ENCODE peak calls at places on chromosomes 2 and 18, in five cellular contexts. J, A, P, M and B are unnamed samples.

GRCh38 chr2:124286089-124286783 is 261.1 kb downstream of the CNTNAP5 start:
- DNase-seq in J (no peak), A (no peak), P (no peak), M (no peak), B (peak)

GRCh38 chr2:23363268-23363667 is 21.7 kb upstream of the KLHL29 start:
- DNase-seq in J (no peak), A (no peak), P (no peak), M (no peak), B (no peak)

GRCh38 chr2:207252979-207253640 is 87.4 kb upstream of the KLF7 start:
- DNase-seq in J (peak), A (no peak), P (no peak), M (no peak), B (peak)

GRCh38 chr2:140063356-140063755 is 1283.2 kb upstream of the NXPH2 start:
- DNase-seq in J (no peak), A (no peak), P (no peak), M (no peak), B (no peak)

GRCh38 chr2:120978359-120979050 is 242.8 kb downstream of the GLI2 start:
- DNase-seq in J (peak), A (no peak), P (no peak), M (no peak), B (no peak)

GRCh38 chr2:2648094-2648493 is 317.0 kb upstream of the MYT1L start:
- DNase-seq in J (no peak), A (no peak), P (no peak), M (no peak), B (no peak)

GRCh38 chr2:115129502-115129901 is 687.1 kb downstream of the DPP10 start:
- DNase-seq in J (no peak), A (no peak), P (no peak), M (no peak), B (peak)

GRCh38 chr2:105038383-105039061 is 653 bp downstream of the MRPS9 start:
- DNase-seq in J (peak), A (no peak), P (no peak), M (no peak), B (peak)

GRCh38 chr2:121903037-121903689 is 147.7 kb downstream of the TSN start:
- DNase-seq in J (no peak), A (no peak), P (no peak), M (no peak), B (no peak)

GRCh38 chr2:181848356-181848876 is 43.1 kb upstream of the ITPRID2 start:
- DNase-seq in J (no peak), A (no peak), P (no peak), M (no peak), B (peak)

GRCh38 chr2:69191672-69192071 is 178.7 kb downstream of the ANTXR1 start:
- DNase-seq in J (no peak), A (no peak), P (no peak), M (no peak), B (no peak)

GRCh38 chr18:23380001-23380550 is 73.0 kb upstream of the RIOK3 start:
- DNase-seq in J (peak), A (no peak), P (no peak), M (no peak), B (peak)

GRCh38 chr2:30702694-30703093 is 104.6 kb downstream of the CAPN13 start:
- DNase-seq in J (no peak), A (no peak), P (no peak), M (no peak), B (no peak)

GRCh38 chr2:768484-768883 is 91.3 kb upstream of the TMEM18 start:
- DNase-seq in J (no peak), A (no peak), P (no peak), M (no peak), B (no peak)

GRCh38 chr2:239321596-239322413 is 79.0 kb downstream of the HDAC4 start:
- DNase-seq in J (no peak), A (no peak), P (no peak), M (no peak), B (no peak)

GRCh38 chr2:176165598-176166055 is 8.5 kb downstream of the HOXD3 start:
- DNase-seq in J (no peak), A (no peak), P (no peak), M (no peak), B (no peak)

GRCh38 chr2:69993048-69993565 is 31.7 kb upstream of the ASPRV1 start:
- DNase-seq in J (no peak), A (peak), P (no peak), M (no peak), B (no peak)

GRCh38 chr2:205169453-205169852 is 512.8 kb upstream of the NRP2 start:
- DNase-seq in J (no peak), A (no peak), P (no peak), M (no peak), B (no peak)

GRCh38 chr2:49619804-49620203 is 465.5 kb upstream of the FSHR start:
- DNase-seq in J (peak), A (no peak), P (peak), M (no peak), B (peak)

GRCh38 chr2:239870863-239871262 is 154.3 kb downstream of the NDUFA10 start:
- DNase-seq in J (no peak), A (no peak), P (no peak), M (no peak), B (no peak)

GRCh38 chr2:37506407-37507068 is 162.1 kb downstream of the QPCT start:
- DNase-seq in J (no peak), A (no peak), P (no peak), M (no peak), B (no peak)

GRCh38 chr2:6958616-6959235 is 41.5 kb downstream of the RNF144A start:
- DNase-seq in J (no peak), A (no peak), P (no peak), M (no peak), B (no peak)

GRCh38 chr2:19881221-19881620 is 20.6 kb downstream of the TTC32 start:
- DNase-seq in J (no peak), A (no peak), P (no peak), M (no peak), B (no peak)

GRCh38 chr2:134718095-134718955 is 475 bp downstream of the TMEM163 start:
- DNase-seq in J (no peak), A (no peak), P (no peak), M (no peak), B (peak)

GRCh38 chr2:168962636-168963035 is 61.5 kb downstream of the G6PC2 start:
- DNase-seq in J (no peak), A (no peak), P (no peak), M (no peak), B (no peak)

DNA sequence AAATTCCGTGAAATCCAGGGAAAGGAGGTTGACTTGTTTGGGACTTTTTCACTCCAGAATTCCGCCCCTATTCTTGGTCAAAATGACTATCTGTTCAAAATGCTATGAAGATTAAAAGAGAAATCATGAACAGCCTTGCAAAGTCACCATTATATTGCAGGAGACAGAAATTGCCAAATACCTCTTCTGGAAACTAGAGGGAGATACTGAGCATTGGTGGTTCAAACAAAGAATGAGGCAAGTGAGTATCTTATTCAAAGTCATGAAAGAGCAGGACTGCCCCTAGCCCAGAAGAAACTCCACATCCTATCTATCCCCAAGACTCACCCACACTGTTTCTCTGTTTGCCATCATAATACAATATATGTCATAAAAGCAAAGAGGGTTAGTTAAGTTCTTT is 862.3 kb upstream of the POU3F3 start:
- DNase-seq in J (peak), A (no peak), P (peak), M (no peak), B (peak)
- TF ChIP-seq CTCF in J (peak), A (no peak), P (peak), M (peak), B (peak)

DNA sequence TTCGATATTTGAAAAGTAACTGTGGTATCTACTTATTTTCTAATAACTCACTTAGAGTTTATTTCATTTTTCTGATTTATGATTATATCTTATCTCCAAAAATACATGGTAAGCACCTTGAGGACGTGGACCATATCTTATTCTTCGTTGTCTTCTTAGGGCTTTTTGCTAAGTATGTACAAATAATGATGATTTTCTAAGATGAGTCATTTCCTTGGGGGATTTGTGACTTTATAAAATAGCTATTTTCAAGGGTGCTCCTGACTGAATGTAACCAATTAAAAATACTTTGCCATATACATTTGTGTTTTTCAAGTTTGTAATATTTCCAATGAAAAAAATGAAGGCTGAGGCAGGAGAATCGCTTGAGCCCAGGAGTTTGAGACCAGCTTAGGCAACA is 56.3 kb downstream of the GREB1L start:
- DNase-seq in J (no peak), A (no peak), P (no peak), M (no peak), B (no peak)
- TF ChIP-seq JUNB in J (no peak), A (no peak), P (no peak), M (no peak), B (no peak)

GRCh38 chr2:114038710-114039109 is 148.8 kb downstream of the ACTR3 start:
- DNase-seq in J (no peak), A (no peak), P (no peak), M (no peak), B (no peak)
- TF ChIP-seq CTCF in J (no peak), A (no peak), P (no peak), M (no peak), B (no peak)

GRCh38 chr2:74416721-74417120 is 4.7 kb downstream of the C2orf81 start:
- DNase-seq in J (no peak), A (no peak), P (no peak), M (no peak), B (no peak)

GRCh38 chr2:74413001-74413698 is 8.3 kb downstream of the C2orf81 start:
- DNase-seq in J (no peak), A (no peak), P (peak), M (no peak), B (no peak)

GRCh38 chr2:74414475-74414874 is 6.9 kb downstream of the C2orf81 start:
- DNase-seq in J (no peak), A (no peak), P (no peak), M (no peak), B (peak)

GRCh38 chr2:74415762-74416395 is 5.5 kb downstream of the C2orf81 start:
- DNase-seq in J (no peak), A (no peak), P (no peak), M (no peak), B (peak)

DNA sequence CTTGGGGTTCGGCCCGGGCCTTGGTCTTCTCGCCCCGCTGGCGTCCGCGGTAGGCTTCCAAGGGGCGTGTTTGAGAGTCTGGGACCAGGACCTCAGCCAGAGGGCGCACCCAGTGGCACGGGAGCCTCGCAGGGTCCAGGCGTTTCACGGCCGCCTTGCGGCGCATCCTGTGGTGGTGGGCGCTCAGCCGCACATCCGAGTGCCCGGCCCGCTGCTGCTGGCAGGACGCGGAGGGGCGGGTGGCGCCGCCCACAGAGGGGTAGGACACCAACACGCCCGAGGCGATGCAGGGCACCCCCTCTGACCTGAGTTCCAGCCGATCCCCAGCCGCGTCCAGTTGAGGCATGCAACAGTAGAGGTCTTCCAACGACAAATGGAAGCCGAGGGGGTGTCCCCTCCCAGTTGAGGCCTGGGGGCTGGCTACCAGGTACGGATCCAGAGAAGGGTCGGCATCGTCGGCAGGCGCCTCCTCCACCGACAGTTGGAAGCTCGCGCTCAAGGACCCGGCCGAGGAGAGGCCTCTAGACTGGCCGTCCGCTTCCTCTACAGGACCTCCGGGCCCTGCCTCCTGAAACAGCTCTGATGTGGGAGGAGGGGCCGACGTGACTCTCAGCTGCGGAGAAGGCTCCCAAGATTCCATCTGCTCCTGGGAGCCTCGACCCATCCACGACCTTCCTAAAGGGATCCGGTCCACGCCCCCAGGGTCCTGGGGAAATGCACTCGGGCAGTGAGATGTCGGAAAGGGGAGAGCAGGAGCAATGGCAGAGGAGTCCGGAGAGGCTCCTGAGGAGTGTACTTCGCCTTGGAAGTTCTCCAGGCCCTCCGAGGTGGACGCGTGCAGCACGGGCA is 6.3 kb downstream of the C2orf81 start:
- DNase-seq in J (no peak), A (no peak), P (no peak), M (no peak), B (peak)
- TF ChIP-seq JUNB in J (no peak), A (no peak), P (no peak), M (no peak), B (no peak)

DNA sequence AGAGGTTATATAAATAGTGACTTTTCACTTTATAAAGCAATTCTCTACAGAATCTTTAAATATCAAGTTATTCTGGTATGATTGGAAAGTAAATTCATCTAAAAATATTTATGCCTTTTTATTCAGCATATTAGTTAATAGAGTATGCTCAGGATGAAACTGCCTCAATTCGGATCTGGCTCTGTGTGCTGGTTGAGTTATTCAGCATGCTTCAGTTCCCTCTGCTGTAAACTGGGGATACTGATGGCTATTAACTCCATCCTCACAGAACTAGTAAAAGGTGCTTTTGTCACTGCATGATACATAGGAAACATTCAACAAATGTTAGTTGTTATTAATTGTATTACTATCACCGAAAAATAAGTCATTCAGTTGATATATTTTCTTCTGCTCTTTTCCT is 250.3 kb downstream of the NRXN1 start:
- DNase-seq in J (no peak), A (no peak), P (no peak), M (no peak), B (no peak)
- TF ChIP-seq CTCF in J (no peak), A (no peak), P (no peak), M (no peak), B (no peak)

GRCh38 chr2:111186123-111186715 is 65.5 kb downstream of the BCL2L11 start:
- DNase-seq in J (no peak), A (no peak), P (no peak), M (no peak), B (no peak)

GRCh38 chr2:111184725-111185495 is 64.2 kb downstream of the BCL2L11 start:
- DNase-seq in J (no peak), A (no peak), P (no peak), M (no peak), B (no peak)

GRCh38 chr2:111182740-111183139 is 62.0 kb downstream of the BCL2L11 start:
- DNase-seq in J (no peak), A (no peak), P (no peak), M (no peak), B (no peak)

GRCh38 chr2:111186933-111187332 is 66.2 kb downstream of the BCL2L11 start:
- DNase-seq in J (no peak), A (no peak), P (no peak), M (no peak), B (peak)

GRCh38 chr2:111185496-111186022 is 64.8 kb downstream of the BCL2L11 start:
- DNase-seq in J (peak), A (no peak), P (no peak), M (no peak), B (no peak)
- TF ChIP-seq JUNB in J (no peak), A (no peak), P (no peak), M (no peak), B (no peak)

GRCh38 chr2:225002039-225002655 is 40.1 kb downstream of the DOCK10 start:
- DNase-seq in J (peak), A (peak), P (peak), M (peak), B (peak)
- TF ChIP-seq CTCF in J (peak), A (peak), P (peak), M (peak), B (peak)

GRCh38 chr18:78683191-78684010 is 296.2 kb upstream of the SALL3 start:
- DNase-seq in J (no peak), A (no peak), P (no peak), M (no peak), B (no peak)

GRCh38 chr18:78686976-78687685 is 292.5 kb upstream of the SALL3 start:
- DNase-seq in J (no peak), A (no peak), P (no peak), M (no peak), B (no peak)

GRCh38 chr18:78687736-78688135 is 291.9 kb upstream of the SALL3 start:
- DNase-seq in J (no peak), A (no peak), P (no peak), M (no peak), B (no peak)

GRCh38 chr18:78685980-78686530 is 293.6 kb upstream of the SALL3 start:
- DNase-seq in J (no peak), A (no peak), P (no peak), M (no peak), B (no peak)

DNA sequence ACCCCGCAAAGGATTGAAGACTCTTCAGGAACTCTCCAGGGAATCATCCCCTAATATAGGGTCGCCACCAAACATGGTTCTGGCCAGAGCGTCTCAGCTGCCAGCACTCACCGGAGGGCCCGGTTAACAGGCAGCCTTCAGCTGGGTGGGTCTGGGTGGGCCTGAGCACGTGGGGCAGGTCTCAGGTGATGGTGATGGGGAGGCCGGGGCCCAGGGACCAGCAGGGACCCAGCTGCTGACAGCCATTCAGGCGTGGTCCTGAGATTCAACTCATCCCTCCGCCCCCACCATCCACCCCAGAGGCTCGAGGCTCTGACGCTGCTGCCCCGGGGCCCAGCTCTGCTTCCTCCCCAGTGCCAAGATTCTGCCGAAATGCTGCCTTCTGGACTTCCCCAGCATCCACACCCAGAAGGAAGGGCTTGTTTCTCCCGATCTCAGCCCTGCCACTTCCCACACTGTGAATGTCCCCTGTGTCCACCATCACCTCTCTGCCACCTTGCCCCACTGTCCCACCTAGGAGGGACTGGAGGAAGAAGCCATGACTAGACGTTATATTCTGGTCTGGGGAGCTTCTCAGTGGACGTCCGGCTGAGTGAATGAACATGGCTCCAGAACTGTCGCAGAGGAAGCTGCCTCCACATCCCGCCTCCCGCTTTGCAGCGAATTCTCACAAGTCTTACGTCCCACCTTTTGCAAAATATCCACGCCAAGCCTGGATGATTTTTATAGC is 294.2 kb upstream of the SALL3 start:
- DNase-seq in J (no peak), A (no peak), P (no peak), M (no peak), B (no peak)
- TF ChIP-seq JUNB in J (no peak), A (no peak), P (no peak), M (no peak), B (no peak)

GRCh38 chr2:5052905-5053304 is 639.3 kb upstream of the SOX11 start:
- DNase-seq in J (no peak), A (no peak), P (no peak), M (no peak), B (no peak)
- TF ChIP-seq CTCF in J (no peak), A (no peak), P (no peak), M (no peak), B (no peak)